ENCODE peak calls at places on chromosome 12, in five cellular contexts. O, Q, J, P and V are unnamed samples.

GRCh38 chr12:67019070-67019469 is 250.1 kb upstream of the CAND1 start:
- DNase-seq in J (no peak), Q (no peak), O (peak; percentile 56), P (no peak), V (no peak)

GRCh38 chr12:30440826-30441602 is 254.7 kb downstream of the IPO8 start:
- DNase-seq in Q (peak; percentile 64), P (peak; percentile 20), O (peak; percentile 84), J (peak; percentile 55), V (peak; percentile 64)

GRCh38 chr12:100128509-100128908 is 14.2 kb downstream of the BLTP3B start:
- DNase-seq in O (peak; percentile 88), J (peak; percentile 31), P (peak; percentile 51), Q (no peak), V (peak; percentile 82)

GRCh38 chr12:69645031-69645430 is 34.3 kb upstream of the LRRC10 start:
- DNase-seq in Q (no peak), P (no peak), J (no peak), O (no peak), V (no peak)

GRCh38 chr12:57872362-57872761 is 25.8 kb upstream of the CTDSP2 start:
- DNase-seq in Q (no peak), J (no peak), P (no peak), O (no peak), V (no peak)

GRCh38 chr12:85627584-85627983 is 208.6 kb downstream of the RASSF9 start:
- DNase-seq in Q (no peak), P (no peak), O (no peak), J (no peak), V (no peak)

GRCh38 chr12:109804820-109805761 is 28.1 kb downstream of the TRPV4 start:
- DNase-seq in Q (peak; percentile 67), J (peak; percentile 63), P (peak; percentile 95), O (peak; percentile 94), V (peak; percentile 61)

GRCh38 chr12:71665109-71665476 is 992 bp downstream of the THAP2 start:
- DNase-seq in O (no peak), P (no peak), Q (no peak), J (no peak), V (no peak)

GRCh38 chr12:48183876-48184548 is 568 bp downstream of the CCDC184 start:
- DNase-seq in Q (no peak), J (no peak), O (peak; percentile 79), P (no peak), V (no peak)

GRCh38 chr12:57735952-57736742 is 2.4 kb downstream of the AGAP2 start:
- DNase-seq in P (peak; percentile 80), O (peak; percentile 92), Q (no peak), J (peak; percentile 56), V (peak; percentile 54)

GRCh38 chr12:62917939-62918338 is 17.0 kb downstream of the PPM1H start:
- DNase-seq in Q (no peak), O (no peak), J (no peak), P (no peak), V (no peak)

GRCh38 chr12:24072302-24072701 is 122.8 kb upstream of the SOX5 start:
- DNase-seq in Q (no peak), O (no peak), J (no peak), P (no peak), V (no peak)

GRCh38 chr12:15163577-15163976 is 57.6 kb downstream of the RERG start:
- DNase-seq in P (no peak), Q (no peak), O (no peak), J (no peak), V (peak; percentile 33)

GRCh38 chr12:52427083-52427482 is 7.1 kb downstream of the KRT75 start:
- DNase-seq in Q (no peak), J (no peak), O (no peak), P (no peak), V (no peak)

GRCh38 chr12:55009171-55009570 is 10.6 kb upstream of the NEUROD4 start:
- DNase-seq in P (no peak), J (no peak), Q (no peak), O (no peak), V (no peak)

GRCh38 chr12:102483466-102483865 is 3.1 kb upstream of the IGF1 start:
- DNase-seq in J (no peak), Q (no peak), P (no peak), O (no peak), V (no peak)